ENCODE peak calls at places on chromosome 1, in ten cellular contexts. L is stomach, K is upper lobe of left lung, T is suprapubic skin, W is transverse colon, H is esophagus muscularis mucosa, S is A549, X is H1, E is SK-N-SH, P is K562. A is an unnamed sample.

GRCh38 chr1:48040122-48040521 is 42.9 kb upstream of the TRABD2B start:
- DNase-seq in L (no peak), X (no peak), T (no peak), P (no peak), K (no peak), E (no peak), H (no peak), S (no peak), W (no peak), A (no peak)

GRCh38 chr1:7810395-7810794 is 26.3 kb downstream of the PER3 start:
- DNase-seq in E (no peak), L (no peak), X (no peak), T (no peak), P (peak; percentile 53), S (peak; percentile 5), H (no peak), K (peak; percentile 31), W (no peak), A (no peak)

GRCh38 chr1:18922319-18922726 is 20.0 kb upstream of the ALDH4A1 start:
- DNase-seq in H (peak; percentile 97), P (no peak), K (peak; percentile 86), T (peak; percentile 89), W (peak; percentile 70), L (peak; percentile 69), X (no peak), S (peak; percentile 57), E (no peak), A (peak; percentile 70)

GRCh38 chr1:3598051-3598471 is 13.2 kb downstream of the MEGF6 start:
- DNase-seq in X (no peak), T (no peak), L (no peak), W (no peak), K (peak; percentile 71), E (no peak), P (peak; percentile 50), S (no peak), H (no peak), A (no peak)

GRCh38 chr1:155598842-155599331 is 11.1 kb upstream of the MSTO1 start:
- DNase-seq in K (no peak), S (no peak), H (no peak), L (no peak), W (no peak), X (peak; percentile 25), E (no peak), P (no peak), T (no peak), A (no peak)

GRCh38 chr1:96292141-96292540 is 429.4 kb upstream of the PTBP2 start:
- DNase-seq in X (no peak), E (no peak), H (no peak), S (no peak), L (no peak), K (no peak), W (no peak), P (no peak), T (no peak), A (no peak)

GRCh38 chr1:76314730-76315129 is 240.2 kb downstream of the ST6GALNAC3 start:
- DNase-seq in X (no peak), W (no peak), L (no peak), E (no peak), K (no peak), P (no peak), T (no peak), H (no peak), S (no peak), A (no peak)

GRCh38 chr1:171828794-171829193 is 12.5 kb upstream of the DNM3 start:
- DNase-seq in T (no peak), S (no peak), L (no peak), E (no peak), P (no peak), K (no peak), X (no peak), H (no peak), W (no peak), A (no peak)

GRCh38 chr1:38013027-38013588 is 574 bp downstream of the UTP11 start:
- DNase-seq in K (peak; percentile 57), S (no peak), L (no peak), E (no peak), W (no peak), X (no peak), T (no peak), P (no peak), H (no peak), A (no peak)

GRCh38 chr1:165945911-165946310 is 118.5 kb downstream of the UCK2 start:
- DNase-seq in S (no peak), P (no peak), X (no peak), K (no peak), T (no peak), W (no peak), H (peak; percentile 66), L (no peak), E (no peak), A (no peak)

GRCh38 chr1:165947797-165948455 is 120.5 kb downstream of the UCK2 start:
- DNase-seq in E (no peak), K (no peak), W (no peak), H (no peak), L (no peak), X (no peak), T (no peak), S (no peak), P (no peak), A (no peak)

GRCh38 chr1:165954940-165955339 is 127.5 kb downstream of the UCK2 start:
- DNase-seq in L (no peak), T (no peak), K (no peak), H (peak; percentile 70), S (no peak), E (no peak), P (no peak), X (no peak), W (no peak), A (no peak)

DNA sequence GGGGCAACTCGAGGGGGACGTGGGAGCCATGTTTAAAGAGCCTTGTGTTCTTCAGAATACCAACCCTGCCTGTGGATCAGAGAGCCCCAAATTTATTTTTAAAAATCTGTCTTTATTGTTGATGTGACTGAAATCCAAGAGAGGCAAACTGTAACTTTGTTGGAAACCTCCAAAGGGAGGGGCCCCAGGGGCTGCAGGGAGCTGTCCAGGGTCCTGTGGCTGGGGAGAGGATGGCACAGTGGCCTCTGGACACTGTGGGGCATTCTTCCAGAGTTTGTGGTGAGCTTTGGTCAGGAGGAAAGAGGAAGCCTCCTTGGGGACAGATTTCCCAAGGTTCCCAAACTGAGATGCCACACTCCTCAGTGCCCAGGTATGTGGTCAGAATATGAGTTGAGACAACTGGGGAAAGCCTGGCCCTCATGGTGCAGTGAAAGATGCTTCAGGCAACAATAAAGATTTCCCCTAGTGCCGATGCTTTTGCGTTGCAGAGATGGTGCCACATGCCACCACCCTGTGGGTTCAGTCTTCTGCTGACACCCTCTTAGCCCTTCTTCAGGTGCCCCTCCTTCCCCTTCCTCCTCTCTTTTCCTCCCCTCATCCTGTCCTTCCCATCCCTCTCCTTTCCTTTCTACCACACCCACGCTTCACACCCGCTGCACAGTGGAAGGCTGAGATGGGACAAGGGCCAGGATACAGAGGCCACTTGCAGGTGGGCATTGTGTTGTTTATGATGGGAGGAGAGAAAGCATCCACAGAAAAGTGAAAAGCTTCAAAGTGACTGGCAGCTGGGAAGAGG is 122.1 kb downstream of the UCK2 start:
- DNase-seq in P (peak; percentile 32), L (no peak), K (no peak), E (no peak), X (no peak), T (no peak), H (no peak), W (no peak), S (no peak), A (no peak)
- TF ChIP-seq EP300 in P (no peak), L (no peak), K (no peak), E (no peak), X (no peak), T (no peak), H (no peak), W (no peak), S (no peak), A (no peak)

GRCh38 chr1:28553229-28553930 is 495 bp downstream of the TRNAU1AP start:
- DNase-seq in S (no peak), K (peak; percentile 36), W (peak; percentile 53), H (no peak), E (peak; percentile 76), X (no peak), T (no peak), L (peak; percentile 30), P (peak; percentile 61), A (peak; percentile 9)

GRCh38 chr1:28551381-28551780 is 1.5 kb upstream of the TRNAU1AP start:
- DNase-seq in E (no peak), L (no peak), T (no peak), S (no peak), K (no peak), X (no peak), H (no peak), P (no peak), W (no peak), A (no peak)

DNA sequence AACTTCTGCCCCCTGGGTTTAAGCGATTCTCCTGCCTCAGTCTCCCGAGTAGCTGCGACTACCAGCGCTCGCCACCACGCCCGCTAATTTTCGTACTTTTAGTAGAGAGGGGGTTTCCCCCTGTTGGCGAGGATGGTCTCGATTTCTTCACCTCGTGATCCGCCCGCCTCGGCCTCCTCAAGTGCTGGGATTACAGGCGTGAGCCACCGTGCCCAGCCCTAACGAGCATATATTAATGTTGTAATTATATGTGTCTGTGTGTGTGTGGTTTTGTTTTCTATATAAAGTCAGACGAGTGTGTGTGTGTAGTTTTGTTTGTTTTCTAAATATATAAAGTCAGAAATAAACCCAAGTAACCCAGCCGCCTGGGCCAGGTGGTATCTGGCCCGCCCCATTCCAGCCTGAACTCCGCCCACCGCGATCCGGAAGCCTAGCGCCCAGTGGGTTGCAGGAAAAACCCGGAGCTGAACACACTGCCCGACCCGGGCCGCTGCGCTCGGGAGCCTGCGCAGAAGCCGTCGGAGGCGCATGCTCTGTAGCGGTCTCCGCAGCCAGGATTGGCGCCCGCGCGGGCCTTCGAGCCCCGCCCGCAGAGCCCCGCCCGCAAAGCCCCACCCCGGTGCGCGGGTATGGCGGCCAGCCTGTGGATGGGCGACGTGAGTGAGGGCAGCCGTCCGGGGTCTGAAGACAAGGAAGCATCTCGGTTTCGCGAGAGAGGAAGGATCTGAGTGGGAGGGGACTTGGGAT is at the start of gene TRNAU1AP:
- DNase-seq in H (peak; percentile 98), K (peak; percentile 98), P (peak; percentile 98), E (peak; percentile 97), L (peak; percentile 98), X (peak; percentile 82), S (peak; percentile 92), T (peak; percentile 97), W (peak; percentile 98), A (peak; percentile 95)
- TF ChIP-seq CTCF in H (peak; percentile 45), K (no peak), P (peak; percentile 0), E (no peak), L (no peak), X (no peak), S (no peak), T (no peak), W (no peak), A (no peak)

DNA sequence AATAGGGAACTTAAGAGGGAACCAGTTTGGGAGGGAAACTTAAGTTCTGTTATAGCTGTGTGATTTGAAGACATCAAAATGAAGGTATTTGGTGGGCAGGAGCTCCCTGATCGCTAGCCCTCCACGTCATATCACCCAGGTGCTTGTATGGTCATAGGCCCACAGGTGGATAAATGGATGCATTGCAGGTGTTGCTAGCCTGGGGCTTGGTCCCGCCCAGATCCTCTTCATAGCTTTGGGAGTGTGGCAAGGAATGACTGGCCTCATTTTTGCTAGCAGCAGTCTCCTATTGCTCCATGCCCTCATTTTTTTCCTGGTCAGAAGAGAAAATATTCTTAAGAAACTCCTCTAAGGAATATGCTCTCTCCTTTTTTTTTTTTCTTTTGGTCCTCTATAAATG is 11.3 kb downstream of the GNPAT start:
- DNase-seq in K (no peak), X (no peak), E (no peak), H (no peak), W (no peak), L (no peak), S (no peak), T (no peak), P (no peak), A (no peak)
- H3K9me3 ChIP-seq in K (no peaks in the 10 kb centered on the region), X (no peaks in the 10 kb centered on the region), E (no peaks in the 10 kb centered on the region), H (no peaks in the 10 kb centered on the region), W (no peaks in the 10 kb centered on the region), L (no peaks in the 10 kb centered on the region), S (peaks cover 19% of the 10 kb centered on the region), T (no peaks in the 10 kb centered on the region), P (no peaks in the 10 kb centered on the region), A (no peaks in the 10 kb centered on the region)

GRCh38 chr1:85847356-85847755 is 139.1 kb upstream of the ZNHIT6 start:
- DNase-seq in L (no peak), S (no peak), W (no peak), H (no peak), T (no peak), E (no peak), K (no peak), P (no peak), X (no peak), A (no peak)
- TF ChIP-seq EP300 in L (no peak), S (no peak), W (no peak), H (no peak), T (no peak), E (no peak), K (no peak), P (no peak), X (no peak), A (no peak)

A was measured in tibial nerve.